ENCODE peak calls at places on chromosomes 16 and 17, in eight cellular contexts. One of them, this sample, is unnamed.

GRCh38 chr16:51327001-51327400 is 175.9 kb upstream of the SALL1 start:
- DNase-seq in H9: no peak
- DNase-seq in NT2/D1: no peak
- DNase-seq in stimulated activated CD4-positive, alpha-beta T cell treated with anti-CD3 and anti-CD28 coated beads, TNF-alpha, amount 100 ng/mL, for 1 hour: no peak
- DNase-seq in EH: peak; percentile 59
- DNase-seq in lower leg skin: no peak
- DNase-seq in fibroblast of pulmonary artery: peak; percentile 43
- DNase-seq in lower lobe of right lung: no peak
- DNase-seq in this sample: no peak

GRCh38 chr17:17377071-17377487 is 73.9 kb downstream of the NT5M start:
- DNase-seq in lower leg skin: no peak
- DNase-seq in H9: no peak
- DNase-seq in NT2/D1: no peak
- DNase-seq in fibroblast of pulmonary artery: no peak
- DNase-seq in lower lobe of right lung: no peak
- DNase-seq in stimulated activated CD4-positive, alpha-beta T cell treated with anti-CD3 and anti-CD28 coated beads, TNF-alpha, amount 100 ng/mL, for 1 hour: no peak
- DNase-seq in EH: no peak
- DNase-seq in this sample: no peak

GRCh38 chr16:84329016-84329415 is 34.3 kb downstream of the WFDC1 start:
- DNase-seq in EH: no peak
- DNase-seq in stimulated activated CD4-positive, alpha-beta T cell treated with anti-CD3 and anti-CD28 coated beads, TNF-alpha, amount 100 ng/mL, for 1 hour: no peak
- DNase-seq in lower lobe of right lung: no peak
- DNase-seq in lower leg skin: no peak
- DNase-seq in NT2/D1: no peak
- DNase-seq in fibroblast of pulmonary artery: no peak
- DNase-seq in H9: no peak
- DNase-seq in this sample: no peak

GRCh38 chr17:80513201-80513600 is 31.4 kb upstream of the RPTOR start:
- DNase-seq in lower leg skin: no peak
- DNase-seq in fibroblast of pulmonary artery: no peak
- DNase-seq in H9: no peak
- DNase-seq in stimulated activated CD4-positive, alpha-beta T cell treated with anti-CD3 and anti-CD28 coated beads, TNF-alpha, amount 100 ng/mL, for 1 hour: no peak
- DNase-seq in NT2/D1: no peak
- DNase-seq in lower lobe of right lung: no peak
- DNase-seq in EH: no peak
- DNase-seq in this sample: no peak

GRCh38 chr16:10613771-10614485 is 33.5 kb upstream of the EMP2 start:
- DNase-seq in NT2/D1: no peak
- DNase-seq in fibroblast of pulmonary artery: no peak
- DNase-seq in H9: no peak
- DNase-seq in lower lobe of right lung: no peak
- DNase-seq in lower leg skin: no peak
- DNase-seq in stimulated activated CD4-positive, alpha-beta T cell treated with anti-CD3 and anti-CD28 coated beads, TNF-alpha, amount 100 ng/mL, for 1 hour: no peak
- DNase-seq in EH: no peak
- DNase-seq in this sample: no peak

GRCh38 chr16:23357761-23358290 is 55.7 kb downstream of the SCNN1B start:
- DNase-seq in NT2/D1: no peak
- DNase-seq in H9: no peak
- DNase-seq in EH: no peak
- DNase-seq in lower leg skin: no peak
- DNase-seq in fibroblast of pulmonary artery: no peak
- DNase-seq in lower lobe of right lung: peak; percentile 20
- DNase-seq in stimulated activated CD4-positive, alpha-beta T cell treated with anti-CD3 and anti-CD28 coated beads, TNF-alpha, amount 100 ng/mL, for 1 hour: no peak
- DNase-seq in this sample: no peak

GRCh38 chr17:42101513-42102292 is 3.4 kb upstream of the ZNF385C start:
- DNase-seq in EH: peak; percentile 59
- DNase-seq in H9: peak; percentile 96
- DNase-seq in NT2/D1: peak; percentile 52
- DNase-seq in lower lobe of right lung: peak; percentile 80
- DNase-seq in fibroblast of pulmonary artery: peak; percentile 76
- DNase-seq in lower leg skin: peak; percentile 92
- DNase-seq in stimulated activated CD4-positive, alpha-beta T cell treated with anti-CD3 and anti-CD28 coated beads, TNF-alpha, amount 100 ng/mL, for 1 hour: no peak
- DNase-seq in this sample: no peak

GRCh38 chr17:49063652-49064051 is 66.5 kb downstream of the IGF2BP1 start:
- DNase-seq in lower leg skin: no peak
- DNase-seq in lower lobe of right lung: no peak
- DNase-seq in NT2/D1: no peak
- DNase-seq in H9: no peak
- DNase-seq in EH: peak; percentile 64
- DNase-seq in fibroblast of pulmonary artery: peak; percentile 9
- DNase-seq in stimulated activated CD4-positive, alpha-beta T cell treated with anti-CD3 and anti-CD28 coated beads, TNF-alpha, amount 100 ng/mL, for 1 hour: no peak
- DNase-seq in this sample: no peak

GRCh38 chr17:30124273-30124796 is 7.7 kb downstream of the NSRP1 start:
- DNase-seq in fibroblast of pulmonary artery: no peak
- DNase-seq in lower leg skin: no peak
- DNase-seq in EH: no peak
- DNase-seq in lower lobe of right lung: no peak
- DNase-seq in NT2/D1: no peak
- DNase-seq in stimulated activated CD4-positive, alpha-beta T cell treated with anti-CD3 and anti-CD28 coated beads, TNF-alpha, amount 100 ng/mL, for 1 hour: no peak
- DNase-seq in H9: no peak
- DNase-seq in this sample: no peak

GRCh38 chr17:1313270-1314005 is 34.0 kb downstream of the TRARG1 start:
- DNase-seq in H9: no peak
- DNase-seq in fibroblast of pulmonary artery: peak; percentile 17
- DNase-seq in lower lobe of right lung: no peak
- DNase-seq in stimulated activated CD4-positive, alpha-beta T cell treated with anti-CD3 and anti-CD28 coated beads, TNF-alpha, amount 100 ng/mL, for 1 hour: no peak
- DNase-seq in lower leg skin: no peak
- DNase-seq in NT2/D1: no peak
- DNase-seq in EH: no peak
- DNase-seq in this sample: no peak

GRCh38 chr17:4480929-4481898 is 17.5 kb upstream of the SPNS2 start:
- DNase-seq in lower lobe of right lung: peak; percentile 57
- DNase-seq in H9: no peak
- DNase-seq in lower leg skin: no peak
- DNase-seq in NT2/D1: no peak
- DNase-seq in stimulated activated CD4-positive, alpha-beta T cell treated with anti-CD3 and anti-CD28 coated beads, TNF-alpha, amount 100 ng/mL, for 1 hour: no peak
- DNase-seq in fibroblast of pulmonary artery: no peak
- DNase-seq in EH: no peak
- DNase-seq in this sample: no peak

GRCh38 chr16:79013004-79013403 is 587.5 kb downstream of the MAF start:
- DNase-seq in NT2/D1: no peak
- DNase-seq in fibroblast of pulmonary artery: no peak
- DNase-seq in EH: no peak
- DNase-seq in stimulated activated CD4-positive, alpha-beta T cell treated with anti-CD3 and anti-CD28 coated beads, TNF-alpha, amount 100 ng/mL, for 1 hour: no peak
- DNase-seq in lower leg skin: peak; percentile 53
- DNase-seq in H9: no peak
- DNase-seq in lower lobe of right lung: no peak
- DNase-seq in this sample: no peak

GRCh38 chr17:49218941-49219913 is 8.7 kb downstream of the ABI3 start:
- DNase-seq in NT2/D1: no peak
- DNase-seq in stimulated activated CD4-positive, alpha-beta T cell treated with anti-CD3 and anti-CD28 coated beads, TNF-alpha, amount 100 ng/mL, for 1 hour: no peak
- DNase-seq in EH: no peak
- DNase-seq in lower lobe of right lung: peak; percentile 60
- DNase-seq in fibroblast of pulmonary artery: no peak
- DNase-seq in H9: peak; percentile 73
- DNase-seq in lower leg skin: no peak
- DNase-seq in this sample: peak; percentile 43

GRCh38 chr16:57802635-57803412 is 533 bp upstream of the KIFC3 start:
- DNase-seq in EH: peak; percentile 39
- DNase-seq in H9: peak; percentile 67
- DNase-seq in lower leg skin: no peak
- DNase-seq in fibroblast of pulmonary artery: peak; percentile 46
- DNase-seq in stimulated activated CD4-positive, alpha-beta T cell treated with anti-CD3 and anti-CD28 coated beads, TNF-alpha, amount 100 ng/mL, for 1 hour: no peak
- DNase-seq in NT2/D1: no peak
- DNase-seq in lower lobe of right lung: peak; percentile 45
- DNase-seq in this sample: no peak

GRCh38 chr17:17170346-17170976 is 35.7 kb downstream of the PLD6 start:
- DNase-seq in lower lobe of right lung: no peak
- DNase-seq in lower leg skin: no peak
- DNase-seq in stimulated activated CD4-positive, alpha-beta T cell treated with anti-CD3 and anti-CD28 coated beads, TNF-alpha, amount 100 ng/mL, for 1 hour: no peak
- DNase-seq in fibroblast of pulmonary artery: no peak
- DNase-seq in H9: no peak
- DNase-seq in NT2/D1: no peak
- DNase-seq in EH: peak; percentile 77
- DNase-seq in this sample: no peak

GRCh38 chr16:5820472-5820871 is 722.9 kb upstream of the EEF2KMT start:
- DNase-seq in lower lobe of right lung: no peak
- DNase-seq in NT2/D1: no peak
- DNase-seq in fibroblast of pulmonary artery: no peak
- DNase-seq in EH: no peak
- DNase-seq in H9: no peak
- DNase-seq in stimulated activated CD4-positive, alpha-beta T cell treated with anti-CD3 and anti-CD28 coated beads, TNF-alpha, amount 100 ng/mL, for 1 hour: no peak
- DNase-seq in lower leg skin: no peak
- DNase-seq in this sample: no peak

GRCh38 chr16:3142770-3143169 is 7.9 kb downstream of the ZNF213 start:
- DNase-seq in lower leg skin: no peak
- DNase-seq in stimulated activated CD4-positive, alpha-beta T cell treated with anti-CD3 and anti-CD28 coated beads, TNF-alpha, amount 100 ng/mL, for 1 hour: no peak
- DNase-seq in fibroblast of pulmonary artery: no peak
- DNase-seq in lower lobe of right lung: peak; percentile 42
- DNase-seq in NT2/D1: no peak
- DNase-seq in EH: no peak
- DNase-seq in H9: no peak
- DNase-seq in this sample: no peak

GRCh38 chr16:48911700-48912099 is 301.7 kb upstream of the N4BP1 start:
- DNase-seq in lower lobe of right lung: no peak
- DNase-seq in NT2/D1: no peak
- DNase-seq in H9: no peak
- DNase-seq in fibroblast of pulmonary artery: no peak
- DNase-seq in stimulated activated CD4-positive, alpha-beta T cell treated with anti-CD3 and anti-CD28 coated beads, TNF-alpha, amount 100 ng/mL, for 1 hour: no peak
- DNase-seq in lower leg skin: no peak
- DNase-seq in EH: peak; percentile 33
- DNase-seq in this sample: no peak

GRCh38 chr16:6898896-6899295 is 433.7 kb upstream of the RBFOX1 start:
- DNase-seq in EH: no peak
- DNase-seq in H9: no peak
- DNase-seq in NT2/D1: no peak
- DNase-seq in stimulated activated CD4-positive, alpha-beta T cell treated with anti-CD3 and anti-CD28 coated beads, TNF-alpha, amount 100 ng/mL, for 1 hour: no peak
- DNase-seq in lower leg skin: no peak
- DNase-seq in lower lobe of right lung: no peak
- DNase-seq in fibroblast of pulmonary artery: no peak
- DNase-seq in this sample: no peak

GRCh38 chr16:3536851-3537250 is 36.0 kb downstream of the CLUAP1 start:
- DNase-seq in NT2/D1: no peak
- DNase-seq in fibroblast of pulmonary artery: no peak
- DNase-seq in H9: no peak
- DNase-seq in lower lobe of right lung: no peak
- DNase-seq in lower leg skin: no peak
- DNase-seq in stimulated activated CD4-positive, alpha-beta T cell treated with anti-CD3 and anti-CD28 coated beads, TNF-alpha, amount 100 ng/mL, for 1 hour: no peak
- DNase-seq in EH: no peak
- DNase-seq in this sample: no peak

GRCh38 chr17:44761932-44762810 is 3.4 kb downstream of the ADAM11 start:
- DNase-seq in NT2/D1: no peak
- DNase-seq in H9: peak; percentile 34
- DNase-seq in EH: no peak
- DNase-seq in lower leg skin: no peak
- DNase-seq in lower lobe of right lung: no peak
- DNase-seq in stimulated activated CD4-positive, alpha-beta T cell treated with anti-CD3 and anti-CD28 coated beads, TNF-alpha, amount 100 ng/mL, for 1 hour: no peak
- DNase-seq in fibroblast of pulmonary artery: no peak
- DNase-seq in this sample: no peak

GRCh38 chr16:68444058-68444657 is 4.2 kb downstream of the SMPD3 start:
- DNase-seq in NT2/D1: peak; percentile 48
- DNase-seq in lower lobe of right lung: no peak
- DNase-seq in H9: peak; percentile 76
- DNase-seq in EH: peak; percentile 56
- DNase-seq in fibroblast of pulmonary artery: peak; percentile 53
- DNase-seq in lower leg skin: no peak
- DNase-seq in stimulated activated CD4-positive, alpha-beta T cell treated with anti-CD3 and anti-CD28 coated beads, TNF-alpha, amount 100 ng/mL, for 1 hour: no peak
- DNase-seq in this sample: no peak

GRCh38 chr17:6642592-6642991 is 1.7 kb downstream of the TXNDC17 start:
- DNase-seq in NT2/D1: no peak
- DNase-seq in lower leg skin: no peak
- DNase-seq in H9: no peak
- DNase-seq in EH: no peak
- DNase-seq in lower lobe of right lung: no peak
- DNase-seq in fibroblast of pulmonary artery: no peak
- DNase-seq in stimulated activated CD4-positive, alpha-beta T cell treated with anti-CD3 and anti-CD28 coated beads, TNF-alpha, amount 100 ng/mL, for 1 hour: no peak
- DNase-seq in this sample: no peak

GRCh38 chr16:24139282-24139681 is 116.9 kb upstream of the CACNG3 start:
- DNase-seq in NT2/D1: peak; percentile 78
- DNase-seq in H9: peak; percentile 66
- DNase-seq in fibroblast of pulmonary artery: no peak
- DNase-seq in lower lobe of right lung: no peak
- DNase-seq in lower leg skin: no peak
- DNase-seq in EH: no peak
- DNase-seq in stimulated activated CD4-positive, alpha-beta T cell treated with anti-CD3 and anti-CD28 coated beads, TNF-alpha, amount 100 ng/mL, for 1 hour: no peak
- DNase-seq in this sample: no peak

GRCh38 chr16:6019490-6019991 is 921.9 kb upstream of the EEF2KMT start:
- DNase-seq in lower lobe of right lung: no peak
- DNase-seq in H9: peak; percentile 61
- DNase-seq in stimulated activated CD4-positive, alpha-beta T cell treated with anti-CD3 and anti-CD28 coated beads, TNF-alpha, amount 100 ng/mL, for 1 hour: no peak
- DNase-seq in NT2/D1: peak; percentile 23
- DNase-seq in EH: no peak
- DNase-seq in fibroblast of pulmonary artery: no peak
- DNase-seq in lower leg skin: no peak
- DNase-seq in this sample: no peak

GRCh38 chr17:45428050-45428953 is 4.4 kb downstream of the ARHGAP27 start:
- DNase-seq in NT2/D1: no peak
- DNase-seq in lower lobe of right lung: peak; percentile 85
- DNase-seq in fibroblast of pulmonary artery: peak; percentile 59
- DNase-seq in lower leg skin: peak; percentile 95
- DNase-seq in stimulated activated CD4-positive, alpha-beta T cell treated with anti-CD3 and anti-CD28 coated beads, TNF-alpha, amount 100 ng/mL, for 1 hour: peak; percentile 60
- DNase-seq in H9: peak; percentile 95
- DNase-seq in EH: peak; percentile 64
- DNase-seq in this sample: peak; percentile 83

GRCh38 chr16:31032736-31033708 is at the start of gene STX4:
- DNase-seq in lower lobe of right lung: peak; percentile 99
- DNase-seq in lower leg skin: peak; percentile 100
- DNase-seq in fibroblast of pulmonary artery: peak; percentile 99
- DNase-seq in EH: peak; percentile 97
- DNase-seq in stimulated activated CD4-positive, alpha-beta T cell treated with anti-CD3 and anti-CD28 coated beads, TNF-alpha, amount 100 ng/mL, for 1 hour: peak; percentile 89
- DNase-seq in NT2/D1: peak; percentile 91
- DNase-seq in H9: peak; percentile 95
- DNase-seq in this sample: peak; percentile 96

GRCh38 chr17:1229354-1229890 is 40.8 kb upstream of the BHLHA9 start:
- DNase-seq in stimulated activated CD4-positive, alpha-beta T cell treated with anti-CD3 and anti-CD28 coated beads, TNF-alpha, amount 100 ng/mL, for 1 hour: no peak
- DNase-seq in lower lobe of right lung: peak; percentile 90
- DNase-seq in lower leg skin: peak; percentile 96
- DNase-seq in EH: no peak
- DNase-seq in NT2/D1: no peak
- DNase-seq in fibroblast of pulmonary artery: no peak
- DNase-seq in H9: peak; percentile 60
- DNase-seq in this sample: no peak

GRCh38 chr16:49140618-49141017 is 141.0 kb downstream of the CBLN1 start:
- DNase-seq in lower leg skin: no peak
- DNase-seq in NT2/D1: no peak
- DNase-seq in H9: no peak
- DNase-seq in fibroblast of pulmonary artery: no peak
- DNase-seq in lower lobe of right lung: no peak
- DNase-seq in stimulated activated CD4-positive, alpha-beta T cell treated with anti-CD3 and anti-CD28 coated beads, TNF-alpha, amount 100 ng/mL, for 1 hour: no peak
- DNase-seq in EH: no peak
- DNase-seq in this sample: no peak

GRCh38 chr17:73430165-73430680 is 118.4 kb upstream of the CDC42EP4 start:
- DNase-seq in lower leg skin: no peak
- DNase-seq in lower lobe of right lung: peak; percentile 42
- DNase-seq in H9: peak; percentile 26
- DNase-seq in fibroblast of pulmonary artery: no peak
- DNase-seq in stimulated activated CD4-positive, alpha-beta T cell treated with anti-CD3 and anti-CD28 coated beads, TNF-alpha, amount 100 ng/mL, for 1 hour: no peak
- DNase-seq in EH: no peak
- DNase-seq in NT2/D1: no peak
- DNase-seq in this sample: no peak

GRCh38 chr17:51510940-51511339 is 250.6 kb downstream of the UTP18 start:
- DNase-seq in EH: no peak
- DNase-seq in lower lobe of right lung: no peak
- DNase-seq in fibroblast of pulmonary artery: no peak
- DNase-seq in stimulated activated CD4-positive, alpha-beta T cell treated with anti-CD3 and anti-CD28 coated beads, TNF-alpha, amount 100 ng/mL, for 1 hour: no peak
- DNase-seq in NT2/D1: no peak
- DNase-seq in H9: no peak
- DNase-seq in lower leg skin: no peak
- DNase-seq in this sample: no peak

This sample was measured in central memory CD8-positive, alpha-beta T cell.